ENCODE peak calls at places on chromosomes 16 and 17, in nine cellular contexts. L, Y, A, W, O, M, S, T and K are unnamed samples.
A peak's percentile ranks its signal among the peaks of the same experiment; 100 is the strongest.

GRCh38 chr17:18253187-18253884 is 5.2 kb downstream of the FLII start:
- DNase-seq in L (no peak), Y (no peak), A (no peak), W (no peak), O (no peak), M (no peak), S (no peak), T (no peak), K (no peak)

GRCh38 chr16:23387666-23388065 is 65.3 kb downstream of the COG7 start:
- DNase-seq in L (no peak), Y (no peak), A (no peak), W (no peak), O (no peak), M (no peak), S (no peak), T (no peak), K (no peak)

GRCh38 chr16:68512742-68513141 is 26.3 kb upstream of the ZFP90 start:
- DNase-seq in L (no peak), Y (no peak), A (no peak), W (no peak), O (no peak), M (no peak), S (no peak), T (no peak), K (no peak)

GRCh38 chr17:82551779-82552457 is 32.4 kb downstream of the FOXK2 start:
- DNase-seq in L (peak; percentile 65), Y (peak; percentile 70), A (peak; percentile 85), W (peak; percentile 85), O (no peak), M (peak; percentile 69), S (peak; percentile 61), T (peak; percentile 78), K (peak; percentile 95)

GRCh38 chr17:43713494-43714162 is 45.0 kb downstream of the SOST start:
- DNase-seq in L (no peak), Y (no peak), A (peak; percentile 19), W (no peak), O (no peak), M (no peak), S (no peak), T (no peak), K (no peak)

GRCh38 chr16:971582-971905 is 760 bp upstream of the LMF1 start:
- DNase-seq in L (no peak), Y (no peak), A (no peak), W (no peak), O (no peak), M (no peak), S (no peak), T (no peak), K (no peak)

GRCh38 chr16:10297341-10298006 is 88.4 kb upstream of the ATF7IP2 start:
- DNase-seq in L (no peak), Y (no peak), A (no peak), W (no peak), O (no peak), M (no peak), S (no peak), T (no peak), K (no peak)

GRCh38 chr17:53353919-53354351 is 468.8 kb upstream of the KIF2B start:
- DNase-seq in L (peak; percentile 33), Y (no peak), A (no peak), W (no peak), O (no peak), M (no peak), S (no peak), T (no peak), K (peak; percentile 77)

GRCh38 chr16:84718-85452 is 6.9 kb downstream of the MPG start:
- DNase-seq in L (peak; percentile 92), Y (peak; percentile 96), A (peak; percentile 67), W (peak; percentile 90), O (peak; percentile 83), M (peak; percentile 81), S (no peak), T (peak; percentile 91), K (no peak)

GRCh38 chr17:59565959-59566324 is 532 bp downstream of the DHX40 start:
- DNase-seq in L (peak; percentile 81), Y (peak; percentile 86), A (peak; percentile 84), W (no peak), O (peak; percentile 33), M (peak; percentile 74), S (peak; percentile 55), T (peak; percentile 77), K (no peak)

GRCh38 chr17:50634123-50634914 is at the start of gene ABCC3:
- DNase-seq in L (no peak), Y (no peak), A (peak; percentile 86), W (no peak), O (peak; percentile 13), M (no peak), S (no peak), T (peak; percentile 56), K (no peak)

GRCh38 chr17:68592004-68592403 is 9.2 kb downstream of the FAM20A start:
- DNase-seq in L (no peak), Y (no peak), A (no peak), W (no peak), O (peak; percentile 59), M (no peak), S (no peak), T (peak; percentile 55), K (peak; percentile 14)

DNA sequence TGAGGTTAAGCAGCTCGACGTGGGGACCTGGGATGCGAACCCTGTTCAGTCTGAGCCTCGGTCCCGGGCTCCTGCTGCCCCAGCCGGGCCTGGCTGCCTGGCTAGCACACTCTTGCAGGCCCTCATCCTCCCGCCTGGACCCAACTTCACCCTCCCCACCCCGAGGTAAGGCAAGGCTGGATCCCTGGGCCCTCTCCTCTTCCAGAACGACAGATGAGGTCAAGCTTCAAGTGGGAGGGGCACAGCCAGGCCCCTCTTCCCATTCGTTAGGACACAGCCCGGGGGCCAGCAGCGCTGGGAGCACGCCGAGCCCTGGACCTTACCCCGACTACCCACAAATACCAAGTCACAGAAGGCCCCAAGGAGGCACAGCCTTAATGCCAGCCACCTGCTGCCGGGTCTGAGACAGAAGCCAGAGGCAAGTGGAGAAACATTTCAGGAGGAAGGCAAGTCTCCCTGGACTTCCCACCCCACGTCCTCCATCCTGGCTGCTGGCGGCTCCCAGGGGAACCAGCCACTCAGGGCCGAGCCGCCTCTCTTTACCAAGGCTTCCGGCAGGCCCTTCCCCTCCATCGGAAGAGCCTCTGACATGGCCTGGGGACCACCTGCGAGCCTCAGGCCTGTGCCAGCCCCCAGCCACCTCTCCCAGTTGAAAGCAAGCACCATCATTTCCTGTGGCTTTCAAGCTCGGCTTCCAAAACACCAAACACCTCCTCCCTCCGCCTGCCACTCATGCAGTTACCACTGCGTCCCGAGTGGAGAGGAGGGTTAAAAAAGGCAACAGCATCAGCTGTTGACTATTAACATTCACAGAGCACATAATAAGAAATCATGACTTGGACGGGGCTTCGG is 59.9 kb downstream of the RPH3AL start:
- DNase-seq in L (no peak), Y (no peak), A (no peak), W (no peak), O (no peak), M (no peak), S (no peak), T (no peak), K (no peak)
- H3K4me3 ChIP-seq in L (no peak overlapping the region), Y (no peak overlapping the region), A (no peak overlapping the region), W (no peak overlapping the region), O (no peak overlapping the region), M (no peak overlapping the region), S (no peak overlapping the region), T (no peak overlapping the region), K (no peak overlapping the region)

GRCh38 chr17:81346908-81347349 is 48.3 kb upstream of the BAHCC1 start:
- DNase-seq in L (no peak), Y (no peak), A (no peak), W (no peak), O (no peak), M (no peak), S (no peak), T (no peak), K (no peak)
- H3K4me3 ChIP-seq in L (peak overlapping the region; percentile 60), Y (peak overlapping the region; percentile 76), A (peak overlapping the region; percentile 78), W (peak overlapping the region; percentile 78), O (peak overlapping the region; percentile 68), M (peak overlapping the region; percentile 58), S (no peak overlapping the region), T (peak overlapping the region; percentile 67), K (peak overlapping the region; percentile 88)

DNA sequence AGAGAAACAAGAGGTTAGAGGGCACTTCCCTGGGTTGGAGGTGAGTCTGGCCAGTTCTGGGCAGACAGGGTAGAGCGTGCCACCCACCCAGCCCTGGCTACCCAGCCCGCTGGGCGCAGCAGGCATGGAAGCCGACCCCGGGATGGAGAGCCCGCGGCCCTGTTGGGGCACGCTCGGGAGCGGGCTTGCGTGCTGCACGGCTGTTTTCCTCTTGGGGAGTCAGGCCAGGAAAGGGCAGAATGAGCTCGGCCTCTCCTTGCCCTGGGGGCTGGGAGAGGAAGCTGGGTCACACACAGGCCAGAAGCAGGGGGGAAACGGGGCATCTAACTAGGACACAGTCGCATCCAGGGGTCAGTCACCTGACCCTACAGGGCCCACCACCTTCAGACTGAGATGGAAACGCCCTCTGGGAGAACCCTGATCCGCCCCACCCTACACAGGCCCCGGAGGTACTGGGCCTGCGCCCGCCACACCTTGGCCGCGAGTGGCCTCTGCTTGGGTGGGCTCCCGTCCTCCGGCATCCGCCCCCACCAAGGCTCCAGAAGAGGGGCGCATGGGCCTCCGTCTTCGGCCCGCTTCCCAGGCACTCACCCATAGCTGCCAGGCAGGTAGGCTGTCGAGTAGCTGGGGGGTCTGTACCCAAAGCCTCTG is 1.2 kb downstream of the SOX15 start:
- DNase-seq in L (no peak), Y (no peak), A (no peak), W (no peak), O (no peak), M (peak; percentile 44), S (no peak), T (no peak), K (no peak)
- H3K4me3 ChIP-seq in L (no peak overlapping the region), Y (no peak overlapping the region), A (peak overlapping the region; percentile 12), W (peak overlapping the region; percentile 52), O (peak overlapping the region; percentile 15), M (peak overlapping the region; percentile 78), S (no peak overlapping the region), T (peak overlapping the region; percentile 17), K (peak overlapping the region; percentile 63)

GRCh38 chr16:78297066-78297666 is 197.7 kb downstream of the WWOX start:
- DNase-seq in L (peak; percentile 4), Y (no peak), A (no peak), W (no peak), O (no peak), M (no peak), S (no peak), T (no peak), K (no peak)

GRCh38 chr16:78303946-78304345 is 204.5 kb downstream of the WWOX start:
- DNase-seq in L (no peak), Y (no peak), A (no peak), W (no peak), O (no peak), M (no peak), S (no peak), T (no peak), K (no peak)

GRCh38 chr16:78298986-78299385 is 199.5 kb downstream of the WWOX start:
- DNase-seq in L (no peak), Y (no peak), A (no peak), W (no peak), O (no peak), M (no peak), S (no peak), T (no peak), K (no peak)

GRCh38 chr16:78294538-78295225 is 195.2 kb downstream of the WWOX start:
- DNase-seq in L (no peak), Y (no peak), A (no peak), W (no peak), O (no peak), M (no peak), S (no peak), T (no peak), K (no peak)

DNA sequence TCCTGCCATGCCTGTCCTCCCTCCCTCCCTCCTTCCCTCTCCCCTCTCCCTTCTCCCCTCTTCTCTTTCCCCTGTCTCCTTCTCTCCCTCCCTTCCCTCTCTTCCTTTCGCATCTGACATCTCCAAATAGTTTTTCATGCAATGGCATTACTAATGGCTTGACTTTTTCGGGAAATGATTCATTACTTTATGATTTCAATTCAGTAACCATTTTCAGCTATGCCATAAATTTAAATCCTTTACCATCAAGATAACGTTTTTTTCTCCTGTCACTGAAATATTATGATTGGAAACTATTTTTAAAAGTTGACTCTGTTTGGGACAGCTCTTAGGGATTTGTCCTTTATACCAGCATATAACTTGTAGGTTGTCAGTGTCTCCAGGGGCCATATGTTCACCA is 201.0 kb downstream of the WWOX start:
- DNase-seq in L (no peak), Y (no peak), A (no peak), W (no peak), O (no peak), M (no peak), S (no peak), T (no peak), K (no peak)
- H3K4me3 ChIP-seq in L (no peak overlapping the region), Y (no peak overlapping the region), A (no peak overlapping the region), W (no peak overlapping the region), O (no peak overlapping the region), M (no peak overlapping the region), S (no peak overlapping the region), T (no peak overlapping the region), K (no peak overlapping the region)